ENCODE peak calls at places on chromosomes 2 and 18, in ten cellular contexts. N, Q, G, H, O, V, U, F, A and W are unnamed samples.

GRCh38 chr2:11842324-11842723 is 95.9 kb downstream of the LPIN1 start:
- DNase-seq in N (no peak), Q (peak), G (peak), H (no peak), O (no peak), V (peak), U (no peak), F (no peak), A (no peak), W (no peak)

GRCh38 chr2:34738691-34739090 is 1139.6 kb upstream of the FAM98A start:
- DNase-seq in N (no peak), Q (no peak), G (no peak), H (no peak), O (no peak), V (no peak), U (no peak), F (no peak), A (no peak), W (no peak)

GRCh38 chr18:8262221-8262620 is 347.0 kb upstream of the RAB12 start:
- DNase-seq in N (no peak), Q (no peak), G (no peak), H (no peak), O (no peak), V (no peak), U (no peak), F (no peak), A (no peak), W (no peak)

GRCh38 chr18:78238404-78239089 is 741.1 kb upstream of the SALL3 start:
- DNase-seq in N (no peak), Q (no peak), G (no peak), H (peak), O (no peak), V (no peak), U (no peak), F (no peak), A (peak), W (no peak)

GRCh38 chr2:100192825-100193224 is 50.4 kb upstream of the AFF3 start:
- DNase-seq in N (no peak), Q (no peak), G (no peak), H (no peak), O (no peak), V (no peak), U (no peak), F (no peak), A (no peak), W (no peak)

GRCh38 chr2:176178807-176179271 is 9.6 kb upstream of the HOXD1 start:
- DNase-seq in N (no peak), Q (no peak), G (no peak), H (peak), O (no peak), V (no peak), U (no peak), F (no peak), A (no peak), W (no peak)

GRCh38 chr18:28541276-28541930 is 364.5 kb upstream of the CDH2 start:
- DNase-seq in N (no peak), Q (no peak), G (no peak), H (no peak), O (no peak), V (peak), U (no peak), F (no peak), A (no peak), W (no peak)

GRCh38 chr2:20582600-20583221 is 68.2 kb downstream of the HS1BP3 start:
- DNase-seq in N (peak), Q (no peak), G (peak), H (no peak), O (no peak), V (peak), U (no peak), F (no peak), A (no peak), W (no peak)

GRCh38 chr2:85796549-85797262 is 42.9 kb downstream of the ATOH8 start:
- DNase-seq in N (no peak), Q (no peak), G (peak), H (no peak), O (no peak), V (peak), U (no peak), F (no peak), A (no peak), W (no peak)

GRCh38 chr18:75269140-75269676 is 58.6 kb downstream of the TSHZ1 start:
- DNase-seq in N (no peak), Q (no peak), G (no peak), H (no peak), O (no peak), V (no peak), U (no peak), F (no peak), A (no peak), W (peak)

GRCh38 chr2:48189552-48190228 is 283.4 kb upstream of the FBXO11 start:
- DNase-seq in N (peak), Q (no peak), G (no peak), H (no peak), O (no peak), V (no peak), U (no peak), F (no peak), A (no peak), W (no peak)

GRCh38 chr18:56118422-56118821 is 520.0 kb downstream of the TXNL1 start:
- DNase-seq in N (no peak), Q (no peak), G (no peak), H (no peak), O (no peak), V (no peak), U (no peak), F (no peak), A (no peak), W (no peak)

GRCh38 chr2:151032741-151033152 is 228.9 kb downstream of the RBM43 start:
- DNase-seq in N (no peak), Q (no peak), G (no peak), H (peak), O (no peak), V (no peak), U (no peak), F (no peak), A (no peak), W (no peak)

GRCh38 chr2:159904127-159904564 is 106.1 kb upstream of the CD302 start:
- DNase-seq in N (peak), Q (no peak), G (no peak), H (no peak), O (no peak), V (no peak), U (no peak), F (peak), A (no peak), W (no peak)

GRCh38 chr2:86358982-86359381 is 21.6 kb upstream of the REEP1 start:
- DNase-seq in N (no peak), Q (no peak), G (no peak), H (no peak), O (no peak), V (no peak), U (peak), F (no peak), A (peak), W (no peak)